ENCODE peak calls at places on chromosome 13, in nine cellular contexts. P is head of caudate nucleus, L is T-helper 1 cell, A is lower leg skin, F is adrenal gland, V is NCI-H146, R is thoracic aorta, I is epithelial cell of esophagus, T is Caki2. J is an unnamed sample.

GRCh38 chr13:44667950-44668349 is 91.8 kb upstream of the TSC22D1 start:
- DNase-seq in P (no peak), L (no peak), A (no peak), F (no peak), V (no peak), R (no peak), I (no peak), T (no peak), J (no peak)

GRCh38 chr13:113428469-113428865 is 24.8 kb downstream of the ADPRHL1 start:
- DNase-seq in P (no peak), L (no peak), A (no peak), F (no peak), V (no peak), R (no peak), I (no peak), T (no peak), J (no peak)

GRCh38 chr13:101098873-101099272 is 317.4 kb downstream of the NALCN start:
- DNase-seq in P (no peak), L (no peak), A (no peak), F (no peak), V (no peak), R (no peak), I (no peak), T (no peak), J (no peak)

GRCh38 chr13:24032252-24032651 is 128.3 kb upstream of the SPATA13 start:
- DNase-seq in P (no peak), L (no peak), A (no peak), F (no peak), V (no peak), R (no peak), I (no peak), T (no peak), J (no peak)

GRCh38 chr13:19862511-19863313 is 737 bp downstream of the ZMYM5 start:
- DNase-seq in P (peak), L (peak), A (peak), F (peak), V (peak), R (no peak), I (peak), T (peak), J (peak)

GRCh38 chr13:26929971-26930730 is 169.6 kb upstream of the GPR12 start:
- DNase-seq in P (peak), L (peak), A (peak), F (peak), V (peak), R (no peak), I (peak), T (peak), J (peak)

GRCh38 chr13:109917422-109917821 is 131.0 kb upstream of the IRS2 start:
- DNase-seq in P (no peak), L (no peak), A (no peak), F (no peak), V (no peak), R (no peak), I (no peak), T (no peak), J (no peak)

GRCh38 chr13:28819748-28820098 is 416 bp upstream of the MTUS2 start:
- DNase-seq in P (peak), L (no peak), A (no peak), F (no peak), V (peak), R (no peak), I (peak), T (peak), J (peak)

GRCh38 chr13:26019881-26020535 is 31.8 kb downstream of the SHISA2 start:
- DNase-seq in P (no peak), L (no peak), A (no peak), F (no peak), V (no peak), R (no peak), I (peak), T (peak), J (no peak)

GRCh38 chr13:43878897-43879322 is 630 bp downstream of the CCDC122 start:
- DNase-seq in P (peak), L (no peak), A (peak), F (peak), V (peak), R (peak), I (peak), T (peak), J (peak)

GRCh38 chr13:64347662-64348061 is 2882.5 kb downstream of the PCDH9 start:
- DNase-seq in P (no peak), L (no peak), A (no peak), F (no peak), V (no peak), R (no peak), I (peak), T (no peak), J (no peak)

GRCh38 chr13:77687799-77688198 is 9.7 kb upstream of the SLAIN1 start:
- DNase-seq in P (no peak), L (no peak), A (no peak), F (no peak), V (no peak), R (no peak), I (no peak), T (no peak), J (no peak)

GRCh38 chr13:50015263-50015662 is at the start of gene KCNRG:
- DNase-seq in P (no peak), L (no peak), A (no peak), F (no peak), V (no peak), R (no peak), I (no peak), T (peak), J (no peak)

GRCh38 chr13:87777395-87777794 is 106.2 kb downstream of the SLITRK5 start:
- DNase-seq in P (no peak), L (no peak), A (no peak), F (no peak), V (peak), R (no peak), I (no peak), T (peak), J (no peak)

GRCh38 chr13:100203696-100204367 is 114.9 kb downstream of the PCCA start:
- DNase-seq in P (no peak), L (no peak), A (no peak), F (no peak), V (no peak), R (no peak), I (peak), T (no peak), J (peak)

GRCh38 chr13:98484289-98485219 is 92.4 kb downstream of the STK24 start:
- DNase-seq in P (no peak), L (peak), A (peak), F (peak), V (peak), R (peak), I (peak), T (peak), J (peak)

GRCh38 chr13:52371736-52372247 is 34.2 kb downstream of the THSD1 start:
- DNase-seq in P (no peak), L (no peak), A (no peak), F (no peak), V (peak), R (no peak), I (peak), T (peak), J (no peak)

GRCh38 chr13:98909016-98909415 is 68.8 kb downstream of the DOCK9 start:
- DNase-seq in P (no peak), L (no peak), A (no peak), F (no peak), V (no peak), R (no peak), I (peak), T (no peak), J (no peak)

GRCh38 chr13:21672811-21673591 is 2.1 kb downstream of the FGF9 start:
- DNase-seq in P (no peak), L (no peak), A (no peak), F (peak), V (no peak), R (no peak), I (no peak), T (no peak), J (no peak)

GRCh38 chr13:21675095-21676007 is 4.5 kb downstream of the FGF9 start:
- DNase-seq in P (peak), L (no peak), A (no peak), F (peak), V (peak), R (no peak), I (peak), T (no peak), J (peak)

GRCh38 chr13:35882722-35883497 is 248.3 kb downstream of the DCLK1 start:
- DNase-seq in P (no peak), L (no peak), A (no peak), F (no peak), V (no peak), R (no peak), I (no peak), T (peak), J (peak)

GRCh38 chr13:50613356-50613831 is 230.1 kb downstream of the DLEU7 start:
- DNase-seq in P (no peak), L (no peak), A (no peak), F (no peak), V (no peak), R (no peak), I (no peak), T (no peak), J (no peak)

GRCh38 chr13:48818495-48818961 is 157.2 kb upstream of the FNDC3A start:
- DNase-seq in P (no peak), L (no peak), A (no peak), F (peak), V (no peak), R (no peak), I (peak), T (peak), J (no peak)

GRCh38 chr13:110109910-110110309 is 197.0 kb downstream of the COL4A1 start:
- DNase-seq in P (no peak), L (no peak), A (peak), F (peak), V (no peak), R (peak), I (peak), T (peak), J (no peak)

GRCh38 chr13:80276371-80277289 is 64.3 kb downstream of the SPRY2 start:
- DNase-seq in P (no peak), L (no peak), A (no peak), F (no peak), V (peak), R (no peak), I (peak), T (peak), J (peak)

GRCh38 chr13:46388846-46389245 is 1.8 kb upstream of the RUBCNL start:
- DNase-seq in P (no peak), L (no peak), A (no peak), F (no peak), V (no peak), R (no peak), I (peak), T (no peak), J (no peak)

GRCh38 chr13:48234652-48235099 is 1.7 kb downstream of the ITM2B start:
- DNase-seq in P (no peak), L (no peak), A (no peak), F (no peak), V (no peak), R (no peak), I (no peak), T (no peak), J (no peak)

GRCh38 chr13:33096886-33097610 is 80.8 kb downstream of the KL start:
- DNase-seq in P (no peak), L (no peak), A (no peak), F (no peak), V (no peak), R (no peak), I (no peak), T (no peak), J (no peak)

GRCh38 chr13:34654682-34655081 is 287.4 kb upstream of the NBEA start:
- DNase-seq in P (no peak), L (no peak), A (no peak), F (no peak), V (no peak), R (no peak), I (no peak), T (no peak), J (no peak)

GRCh38 chr13:26978081-26978860 is 193.3 kb downstream of the USP12 start:
- DNase-seq in P (no peak), L (no peak), A (no peak), F (no peak), V (no peak), R (no peak), I (no peak), T (peak), J (peak)

J was measured in thyroid gland.